ENCODE peak calls at places on chromosome 21, in seven cellular contexts. F is activated T-helper 1 cell treated with anti-CD3 and anti-CD28 coated beads, Interleukin-12 subunit alpha, Interleukin-12 subunit beta, Interleukin-2, Interleukin-4 antibody, amounts not matched to agents 30 ng/mL and 10 ng/mL and 1 ng/mL, durations not matched to agents 14 hours and 24 hours and 36 hours; W is lower leg skin; Y is HEK293T; S is GM03348; R is astrocyte of the cerebellum; K is CD8-positive, alpha-beta T cell. I is an unnamed sample.

GRCh38 chr21:44871576-44872265 is 1.8 kb downstream of the PTTG1IP start:
- DNase-seq in F (no peak), W (no peak), Y (no peak), S (peak), R (no peak), K (peak), I (peak)

GRCh38 chr21:35324372-35325220 is 275.5 kb upstream of the RUNX1 start:
- DNase-seq in F (no peak), W (no peak), Y (no peak), S (peak), R (peak), K (no peak), I (no peak)

GRCh38 chr21:26115899-26116298 is 54.7 kb downstream of the APP start:
- DNase-seq in F (no peak), W (no peak), Y (no peak), S (no peak), R (peak), K (no peak), I (no peak)

GRCh38 chr21:37829447-37829846 is 86.8 kb downstream of the KCNJ6 start:
- DNase-seq in F (no peak), W (no peak), Y (no peak), S (peak), R (no peak), K (no peak), I (no peak)

GRCh38 chr21:38241029-38241740 is 15.6 kb upstream of the KCNJ15 start:
- DNase-seq in F (no peak), W (peak), Y (no peak), S (peak), R (peak), K (no peak), I (no peak)

GRCh38 chr21:46097826-46098286 is at the start of gene COL6A2:
- DNase-seq in F (no peak), W (peak), Y (peak), S (peak), R (no peak), K (peak), I (peak)

GRCh38 chr21:23438081-23438480 is 2169.2 kb downstream of the MRPL39 start:
- DNase-seq in F (no peak), W (no peak), Y (no peak), S (no peak), R (no peak), K (no peak), I (no peak)

GRCh38 chr21:46425061-46425460 is 33.6 kb upstream of the DIP2A start:
- DNase-seq in F (no peak), W (no peak), Y (no peak), S (no peak), R (no peak), K (peak), I (no peak)

GRCh38 chr21:39668369-39668768 is 55.6 kb downstream of the B3GALT5 start:
- DNase-seq in F (no peak), W (peak), Y (no peak), S (no peak), R (no peak), K (no peak), I (no peak)